ENCODE peak calls at places on chromosomes 11 and 22, in five cellular contexts. H is lung, I is cardiac muscle cell, T is heart right ventricle, E is sigmoid colon. S is an unnamed sample.

GRCh38 chr22:44828193-44828592 is 75.8 kb downstream of the ARHGAP8 start:
- DNase-seq in H (no peak), I (peak), T (no peak), E (no peak), S (no peak)

GRCh38 chr11:2998073-2998850 is 6.1 kb upstream of the NAP1L4 start:
- DNase-seq in H (no peak), I (no peak), T (no peak), E (peak), S (no peak)

GRCh38 chr11:129374993-129375721 is 491 bp upstream of the BARX2 start:
- DNase-seq in H (no peak), I (peak), T (no peak), E (no peak), S (no peak)

GRCh38 chr11:10818594-10818993 is 9.9 kb upstream of the EIF4G2 start:
- DNase-seq in H (no peak), I (no peak), T (no peak), E (no peak), S (no peak)

GRCh38 chr11:88806410-88806809 is 259.4 kb downstream of the GRM5 start:
- DNase-seq in H (no peak), I (no peak), T (no peak), E (no peak), S (no peak)

GRCh38 chr22:38347181-38347943 is 30.1 kb upstream of the CSNK1E start:
- DNase-seq in H (no peak), I (no peak), T (no peak), E (peak), S (no peak)

GRCh38 chr11:76577199-76577920 is 93.2 kb downstream of the LRRC32 start:
- DNase-seq in H (no peak), I (peak), T (peak), E (peak), S (no peak)

GRCh38 chr11:61281581-61282250 is 13.4 kb downstream of the VWCE start:
- DNase-seq in H (no peak), I (peak), T (peak), E (peak), S (no peak)

GRCh38 chr22:20549232-20549841 is 41.9 kb downstream of the MED15 start:
- DNase-seq in H (no peak), I (no peak), T (no peak), E (peak), S (no peak)

GRCh38 chr11:111336582-111337256 is 38.4 kb downstream of the POU2AF3 start:
- DNase-seq in H (no peak), I (no peak), T (no peak), E (no peak), S (no peak)

GRCh38 chr11:76553554-76554476 is 109.0 kb downstream of the EMSY start:
- DNase-seq in H (no peak), I (no peak), T (no peak), E (no peak), S (no peak)

GRCh38 chr11:14969922-14970323 is 2.2 kb downstream of the CALCA start:
- DNase-seq in H (no peak), I (peak), T (peak), E (no peak), S (no peak)

GRCh38 chr11:75982309-75982708 is 167.3 kb downstream of the UVRAG start:
- DNase-seq in H (no peak), I (no peak), T (no peak), E (no peak), S (no peak)

GRCh38 chr22:49255154-49255553 is 572.5 kb downstream of the BRD1 start:
- DNase-seq in H (no peak), I (no peak), T (no peak), E (no peak), S (no peak)

GRCh38 chr11:101582242-101583052 is 1.4 kb downstream of the TRPC6 start:
- DNase-seq in H (no peak), I (peak), T (no peak), E (no peak), S (no peak)

GRCh38 chr11:115333951-115334350 is 170.3 kb downstream of the CADM1 start:
- DNase-seq in H (no peak), I (no peak), T (no peak), E (no peak), S (no peak)

GRCh38 chr11:45736424-45736823 is 68.5 kb upstream of the SLC35C1 start:
- DNase-seq in H (peak), I (no peak), T (no peak), E (peak), S (no peak)

GRCh38 chr22:22045576-22046335 is 63.2 kb upstream of the TOP3B start:
- DNase-seq in H (no peak), I (no peak), T (no peak), E (no peak), S (no peak)

GRCh38 chr22:50304528-50305392 is 2.7 kb downstream of the PLXNB2 start:
- DNase-seq in H (no peak), I (no peak), T (peak), E (peak), S (no peak)

GRCh38 chr11:86089659-86090058 is 20.8 kb upstream of the PICALM start:
- DNase-seq in H (no peak), I (no peak), T (no peak), E (no peak), S (no peak)

GRCh38 chr11:3155216-3155615 is 9.9 kb downstream of the OSBPL5 start:
- DNase-seq in H (no peak), I (no peak), T (peak), E (no peak), S (no peak)

DNA sequence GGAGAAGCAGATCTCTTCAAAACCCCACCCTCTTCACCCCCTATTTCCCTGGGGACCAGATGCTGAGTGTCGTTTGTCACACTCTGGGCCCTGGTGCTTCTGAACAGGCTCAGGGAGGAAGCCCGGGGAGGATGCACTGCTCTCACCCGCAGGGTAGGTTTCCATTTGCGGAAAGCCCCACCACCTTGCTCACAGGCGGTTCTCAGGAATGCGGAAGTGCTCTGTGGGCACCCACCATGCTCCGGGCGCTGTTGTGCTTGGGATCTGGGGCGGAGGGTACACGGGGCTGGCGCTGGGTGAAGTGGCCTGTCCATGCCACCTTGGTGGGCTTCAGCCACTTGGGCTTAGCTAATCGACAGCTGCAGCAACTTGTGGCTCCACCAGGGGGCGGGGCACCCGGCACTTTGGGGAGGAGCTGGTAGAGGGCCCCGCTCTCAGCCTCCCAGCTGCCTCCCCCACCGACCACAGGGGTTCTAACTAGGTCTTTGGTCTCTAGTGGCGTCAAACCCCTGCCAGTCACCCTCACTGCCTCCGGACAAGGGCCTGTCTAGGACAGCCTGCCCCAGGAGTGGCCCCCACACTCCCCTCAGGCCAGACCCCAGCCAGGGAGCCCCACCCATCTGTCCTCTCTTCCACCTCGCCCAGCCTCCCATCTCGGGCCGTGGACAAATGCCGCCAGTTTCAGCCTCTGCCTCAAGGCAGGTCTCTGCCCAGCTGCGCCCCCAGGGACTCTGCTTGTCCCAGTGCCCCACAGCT is 7.4 kb downstream of the NDUFV1 start:
- DNase-seq in H (peak), I (peak), T (peak), E (peak), S (peak)
- TF ChIP-seq CTCF in H (peak), I (peak), T (peak), E (peak), S (peak)

GRCh38 chr11:128330203-128330602 is 257.2 kb downstream of the ETS1 start:
- DNase-seq in H (no peak), I (no peak), T (no peak), E (no peak), S (no peak)

GRCh38 chr11:128328955-128329551 is 258.3 kb downstream of the ETS1 start:
- DNase-seq in H (no peak), I (peak), T (peak), E (no peak), S (no peak)

GRCh38 chr11:128324531-128325141 is 262.7 kb downstream of the ETS1 start:
- DNase-seq in H (no peak), I (peak), T (no peak), E (no peak), S (no peak)

GRCh38 chr11:128326791-128327190 is 260.6 kb downstream of the ETS1 start:
- DNase-seq in H (no peak), I (no peak), T (no peak), E (no peak), S (no peak)

GRCh38 chr11:128327274-128327673 is 260.1 kb downstream of the ETS1 start:
- DNase-seq in H (no peak), I (no peak), T (no peak), E (no peak), S (no peak)
- H3K4me3 ChIP-seq in H (no peak), I (no peak), T (no peak), E (no peak), S (no peak)

DNA sequence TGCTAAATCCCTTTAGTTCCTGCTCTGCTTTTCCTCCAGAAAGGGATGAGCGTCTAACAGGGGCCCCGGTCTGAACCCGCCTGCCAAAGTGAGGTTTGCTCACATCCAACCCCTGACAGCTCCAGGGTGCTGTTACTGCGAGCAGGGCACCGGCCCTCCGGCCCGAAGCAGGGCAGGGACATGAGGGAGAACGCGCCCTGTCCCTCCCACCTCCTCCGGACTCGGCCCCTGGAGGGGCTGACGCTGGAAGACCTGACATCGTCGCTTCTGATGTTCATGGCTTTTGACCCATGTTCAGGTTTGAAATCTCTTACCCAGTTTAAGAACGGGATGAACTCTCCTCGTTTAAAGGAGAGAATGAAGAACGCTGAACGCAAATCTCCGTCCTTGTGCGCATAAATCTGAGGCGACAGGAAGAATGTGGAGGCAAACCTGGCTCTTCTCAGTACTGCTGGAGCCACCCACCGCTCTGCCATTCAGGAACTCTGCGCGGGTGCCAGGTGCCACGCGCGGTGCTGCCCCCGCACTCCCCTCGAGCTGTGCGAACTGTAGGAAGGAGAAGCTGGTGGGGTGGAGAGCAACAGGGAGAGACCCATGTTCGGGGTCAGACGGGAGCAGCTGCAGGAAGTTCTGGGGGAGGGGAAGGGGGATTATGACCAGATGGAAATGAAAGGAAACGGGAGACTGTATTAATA is 819 bp upstream of the EEF1G start:
- DNase-seq in H (no peak), I (no peak), T (peak), E (no peak), S (no peak)
- TF ChIP-seq CTCF in H (no peak), I (no peak), T (no peak), E (no peak), S (no peak)

DNA sequence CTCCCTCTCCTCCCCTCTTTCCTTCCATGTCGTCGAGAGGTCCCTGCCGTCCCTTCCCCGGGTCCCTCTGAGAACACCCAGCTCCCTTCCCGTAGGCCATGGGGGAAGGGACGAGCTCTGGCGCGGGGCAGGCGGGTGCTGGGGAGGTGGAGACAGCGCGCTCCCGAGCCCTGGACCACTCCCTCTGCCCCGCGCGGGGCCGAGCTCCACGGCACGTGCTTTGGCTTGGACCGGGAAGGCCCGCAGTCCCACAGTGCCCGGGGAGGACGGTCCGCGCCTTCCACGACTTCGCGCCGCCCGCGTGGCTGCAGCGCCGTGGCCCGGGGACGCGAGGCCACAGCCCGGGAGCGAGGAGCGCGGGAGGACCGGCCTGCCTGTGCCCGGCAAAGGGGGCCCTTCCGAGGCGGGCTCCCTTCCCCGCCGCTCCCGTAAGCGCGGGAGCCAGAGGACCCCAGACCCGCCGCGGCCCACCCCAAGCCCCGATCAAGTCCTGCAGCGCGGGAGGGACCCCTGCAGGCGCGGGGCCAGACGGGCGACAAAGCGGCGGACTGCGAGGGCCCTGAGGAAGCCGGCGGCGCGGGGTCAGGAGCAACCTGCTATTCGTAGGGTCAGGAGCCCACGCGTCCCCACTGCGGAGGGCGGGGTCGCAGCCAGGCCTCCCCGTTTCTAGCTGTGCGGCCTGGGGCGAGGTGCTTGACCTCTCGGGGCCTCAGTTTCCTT is 110.4 kb downstream of the WNT7B start:
- DNase-seq in H (no peak), I (peak), T (no peak), E (no peak), S (no peak)
- H3K4me3 ChIP-seq in H (no peak), I (peak), T (peak), E (no peak), S (no peak)

DNA sequence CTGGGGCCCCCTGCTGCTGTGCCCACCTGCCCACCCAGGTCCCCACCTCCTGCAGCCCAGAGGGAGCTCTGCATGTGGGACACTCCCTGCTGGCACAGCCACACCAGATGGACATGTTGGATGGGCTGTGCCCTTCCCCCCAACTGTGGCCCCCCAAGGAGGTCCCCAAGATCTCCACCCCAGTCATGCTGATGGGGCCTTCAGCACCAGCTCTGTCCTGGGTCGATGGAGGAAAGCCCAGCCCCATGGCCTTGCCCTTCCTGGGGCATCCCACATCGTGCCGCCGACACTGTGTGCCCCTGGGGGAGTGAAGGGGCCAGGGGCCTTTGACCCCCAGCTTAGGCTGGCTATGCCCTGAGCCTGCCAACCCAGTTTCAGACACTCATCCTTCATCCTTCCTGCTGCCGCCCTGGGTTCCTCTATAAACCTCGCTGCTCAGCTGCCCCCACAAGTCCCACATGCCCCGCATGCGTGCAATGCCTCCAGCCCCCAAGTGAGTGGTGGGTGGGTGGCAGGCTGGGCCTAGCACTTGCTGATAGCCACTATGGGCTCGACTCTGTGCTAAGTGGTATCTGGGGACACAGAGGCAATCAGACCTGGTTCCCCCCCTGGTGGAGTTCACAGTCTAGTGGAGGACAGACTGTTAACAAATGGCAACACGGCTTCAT is 3.9 kb upstream of the DPP3 start:
- DNase-seq in H (no peak), I (no peak), T (no peak), E (no peak), S (no peak)
- TF ChIP-seq CTCF in H (no peak), I (no peak), T (no peak), E (no peak), S (no peak)

DNA sequence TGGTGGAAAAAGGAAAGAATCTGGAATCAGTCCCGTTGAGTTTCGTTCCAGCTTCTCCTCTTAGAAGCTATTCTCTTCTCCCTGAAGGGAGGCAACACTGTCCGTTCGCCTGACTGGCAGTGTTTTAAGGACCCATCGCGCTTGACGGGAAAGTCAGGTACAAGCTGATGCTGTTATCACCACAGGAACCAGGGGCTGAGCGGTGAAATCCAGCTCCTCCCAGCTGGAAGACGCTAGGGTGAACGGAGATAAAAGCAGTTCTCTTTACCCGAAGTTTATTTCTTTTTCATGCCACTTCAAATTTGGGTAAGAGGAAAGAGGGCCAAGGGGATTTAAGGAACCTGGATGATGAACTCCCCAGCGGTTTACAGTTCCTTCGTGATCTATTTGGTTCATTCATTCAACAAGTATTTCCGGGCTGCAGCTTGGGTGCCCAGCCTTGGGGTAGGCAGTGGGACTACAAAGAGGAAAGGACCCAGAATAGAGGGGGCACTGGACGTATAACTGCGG is 551 bp upstream of the DEUP1 start:
- DNase-seq in H (no peak), I (peak), T (no peak), E (no peak), S (no peak)
- H3K4me3 ChIP-seq in H (no peak), I (peak), T (peak), E (no peak), S (peak)

GRCh38 chr11:118401151-118401879 is at the start of gene ATP5MG:
- DNase-seq in H (peak), I (peak), T (peak), E (peak), S (peak)
- TF ChIP-seq CTCF in H (no peak), I (no peak), T (no peak), E (peak), S (peak)

GRCh38 chr11:64035081-64035524 is 628 bp upstream of the FLRT1 start:
- DNase-seq in H (no peak), I (no peak), T (no peak), E (no peak), S (no peak)
- H3K4me3 ChIP-seq in H (no peak), I (peak), T (peak), E (peak), S (no peak)

GRCh38 chr11:124970925-124971324 is 16.9 kb downstream of the CCDC15 start:
- DNase-seq in H (no peak), I (peak), T (no peak), E (no peak), S (no peak)
- TF ChIP-seq CTCF in H (no peak), I (no peak), T (no peak), E (no peak), S (peak)

GRCh38 chr22:26479792-26480610 is 3.6 kb downstream of the HPS4 start:
- DNase-seq in H (no peak), I (no peak), T (no peak), E (no peak), S (no peak)
- H3K4me3 ChIP-seq in H (no peak), I (no peak), T (no peak), E (no peak), S (peak)